ENCODE peak calls at places on chromosomes 12 and 14, in ten cellular contexts. J is MG63, D is astrocyte of the cerebellum, Z is kidney, F is heart right ventricle, B is mammary epithelial cell, I is fibroblast of mammary gland, S is uterus, Y is spleen, O is Panc1. K is an unnamed sample.

GRCh38 chr12:122909442-122910288 is 13.7 kb upstream of the VPS37B start:
- DNase-seq in B (no peak), O (no peak), S (no peak), Z (no peak), F (peak), D (no peak), I (no peak), J (no peak), Y (no peak), K (no peak)

GRCh38 chr14:74296037-74296467 is 6.7 kb downstream of the ABCD4 start:
- DNase-seq in Z (peak), J (no peak), O (no peak), B (no peak), D (no peak), Y (no peak), I (no peak), S (no peak), F (no peak), K (no peak)

GRCh38 chr14:77145975-77146740 is 4.6 kb upstream of the ZDHHC22 start:
- DNase-seq in B (no peak), F (no peak), S (no peak), I (no peak), Z (no peak), Y (peak), O (no peak), J (no peak), D (no peak), K (no peak)

GRCh38 chr14:29216774-29217232 is 450.2 kb downstream of the FOXG1 start:
- DNase-seq in S (no peak), Z (no peak), F (no peak), I (peak), J (no peak), Y (no peak), O (no peak), D (peak), B (no peak), K (no peak)

GRCh38 chr12:94616217-94616729 is 34.1 kb downstream of the TMCC3 start:
- DNase-seq in I (no peak), Y (no peak), F (no peak), J (no peak), Z (no peak), S (no peak), B (peak), D (no peak), O (no peak), K (no peak)

GRCh38 chr12:128387811-128388422 is 120.9 kb downstream of the TMEM132C start:
- DNase-seq in Y (no peak), Z (no peak), J (peak), D (no peak), I (peak), O (peak), B (no peak), S (peak), F (peak), K (no peak)

GRCh38 chr12:106217706-106218105 is 30.1 kb downstream of the CKAP4 start:
- DNase-seq in F (no peak), B (no peak), D (no peak), Y (no peak), J (no peak), I (no peak), O (no peak), Z (no peak), S (no peak), K (no peak)

GRCh38 chr14:68345738-68346137 is 447.1 kb downstream of the ZFP36L1 start:
- DNase-seq in S (no peak), O (no peak), B (no peak), F (no peak), Y (no peak), D (no peak), Z (no peak), J (peak), I (peak), K (no peak)

GRCh38 chr14:54338696-54339317 is 58.0 kb upstream of the CDKN3 start:
- DNase-seq in F (no peak), Y (no peak), D (no peak), S (no peak), Z (no peak), O (no peak), B (peak), I (peak), J (peak), K (no peak)

GRCh38 chr12:66288121-66288520 is 14.2 kb upstream of the HELB start:
- DNase-seq in Z (no peak), O (no peak), J (no peak), B (no peak), S (no peak), I (no peak), D (no peak), Y (no peak), F (no peak), K (no peak)

GRCh38 chr14:39342768-39343167 is 89.5 kb downstream of the FBXO33 start:
- DNase-seq in S (no peak), J (no peak), B (peak), Z (no peak), O (no peak), D (no peak), Y (no peak), F (no peak), I (no peak), K (no peak)

GRCh38 chr12:112275211-112275610 is 107.0 kb downstream of the HECTD4 start:
- DNase-seq in J (no peak), Z (no peak), Y (no peak), O (no peak), B (no peak), F (no peak), S (no peak), D (no peak), I (no peak), K (no peak)

GRCh38 chr14:76546426-76547221 is 170.7 kb downstream of the ESRRB start:
- DNase-seq in J (no peak), S (no peak), Z (no peak), Y (no peak), I (peak), B (peak), O (peak), F (no peak), D (no peak), K (no peak)

GRCh38 chr12:48996794-48997718 is 2.1 kb downstream of the DDN start:
- DNase-seq in D (peak), S (peak), O (no peak), F (peak), I (peak), Y (peak), Z (peak), J (no peak), B (no peak), K (peak)

GRCh38 chr12:55746913-55747231 is 4.0 kb downstream of the GDF11 start:
- DNase-seq in J (no peak), B (no peak), F (no peak), I (no peak), S (no peak), Z (no peak), O (no peak), D (no peak), Y (no peak), K (no peak)

GRCh38 chr12:3838065-3838464 is 35.1 kb downstream of the PARP11 start:
- DNase-seq in I (no peak), J (no peak), S (no peak), B (no peak), Z (no peak), F (no peak), O (no peak), D (no peak), Y (no peak), K (no peak)

DNA sequence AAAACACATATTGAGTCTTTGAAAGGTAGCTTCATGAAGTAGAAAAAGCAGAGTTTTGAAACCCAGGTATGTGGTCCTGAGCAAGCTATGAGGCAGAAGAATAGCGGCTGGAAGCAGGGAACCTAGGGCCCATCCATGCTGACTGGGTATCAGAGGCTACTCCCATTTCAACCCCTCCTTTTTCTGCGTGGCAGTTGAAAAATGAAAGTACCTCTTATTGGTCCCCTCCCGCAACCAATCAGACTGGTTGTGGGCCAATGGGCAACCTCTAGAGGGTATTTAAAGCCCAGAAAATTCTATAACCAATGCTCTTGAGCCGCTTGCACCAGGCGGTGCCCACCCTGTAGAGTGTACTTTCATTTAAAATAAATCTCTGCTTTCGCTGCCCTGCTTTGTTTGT is 1.6 kb upstream of the SNRPF start:
- DNase-seq in B (no peak), J (no peak), D (no peak), O (no peak), Y (no peak), F (no peak), I (no peak), Z (no peak), S (no peak), K (no peak)
- H3K4me3 ChIP-seq in B (no peak), J (no peak), D (no peak), O (peak), Y (no peak), F (no peak), I (no peak), Z (no peak), S (no peak), K (no peak)

GRCh38 chr12:14239935-14240872 is 125.3 kb upstream of the ATF7IP start:
- DNase-seq in O (no peak), I (no peak), B (no peak), Z (no peak), Y (no peak), D (no peak), F (no peak), J (no peak), S (no peak), K (peak)
- H3K4me3 ChIP-seq in O (peak), I (no peak), B (no peak), Z (peak), Y (peak), D (no peak), F (no peak), J (no peak), S (no peak), K (peak)

GRCh38 chr14:101365329-101366158 is 195.8 kb upstream of the DIO3 start:
- DNase-seq in O (no peak), S (peak), B (no peak), J (no peak), Y (peak), I (no peak), F (no peak), D (no peak), Z (no peak), K (no peak)
- H3K4me3 ChIP-seq in O (no peak), S (peak), B (no peak), J (no peak), Y (no peak), I (no peak), F (no peak), D (no peak), Z (no peak), K (no peak)

DNA sequence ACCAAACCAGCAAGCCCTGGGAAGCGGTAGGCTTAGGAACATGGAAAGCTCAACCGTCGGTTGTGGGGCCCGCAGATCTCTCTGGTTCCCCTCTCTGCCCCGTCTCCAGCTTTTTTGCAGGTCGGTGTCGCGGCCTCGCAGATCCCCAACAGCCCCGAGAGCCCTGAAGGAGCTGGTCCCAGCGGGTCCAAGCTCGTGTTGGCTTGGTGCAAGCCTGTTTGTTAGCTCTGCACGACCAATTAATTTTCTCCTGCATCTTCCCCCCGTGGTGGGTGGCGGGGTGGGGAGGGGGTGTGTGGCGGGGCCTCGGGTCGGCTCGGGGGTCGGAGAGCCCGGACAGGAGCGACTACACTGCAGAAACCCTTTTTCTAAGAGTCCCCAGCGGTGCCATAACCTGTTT is 449 bp upstream of the SLC24A4 start:
- DNase-seq in F (no peak), I (no peak), Y (no peak), D (no peak), B (no peak), J (no peak), O (no peak), S (no peak), Z (no peak), K (no peak)
- H3K4me3 ChIP-seq in F (peak), I (no peak), Y (peak), D (no peak), B (no peak), J (no peak), O (no peak), S (no peak), Z (no peak), K (no peak)

GRCh38 chr12:117622741-117623140 is 261.3 kb upstream of the NOS1 start:
- DNase-seq in I (no peak), J (no peak), B (no peak), Y (no peak), Z (no peak), D (no peak), O (no peak), S (no peak), F (no peak), K (no peak)
- H3K4me3 ChIP-seq in I (no peak), J (no peak), B (no peak), Y (no peak), Z (no peak), D (no peak), O (no peak), S (no peak), F (no peak), K (no peak)

GRCh38 chr12:10213168-10214130 is 772 bp downstream of the GABARAPL1 start:
- DNase-seq in I (peak), D (peak), Y (peak), S (peak), Z (peak), B (peak), F (peak), J (peak), O (no peak), K (peak)
- H3K4me3 ChIP-seq in I (peak), D (peak), Y (peak), S (peak), Z (peak), B (peak), F (peak), J (peak), O (peak), K (peak)

DNA sequence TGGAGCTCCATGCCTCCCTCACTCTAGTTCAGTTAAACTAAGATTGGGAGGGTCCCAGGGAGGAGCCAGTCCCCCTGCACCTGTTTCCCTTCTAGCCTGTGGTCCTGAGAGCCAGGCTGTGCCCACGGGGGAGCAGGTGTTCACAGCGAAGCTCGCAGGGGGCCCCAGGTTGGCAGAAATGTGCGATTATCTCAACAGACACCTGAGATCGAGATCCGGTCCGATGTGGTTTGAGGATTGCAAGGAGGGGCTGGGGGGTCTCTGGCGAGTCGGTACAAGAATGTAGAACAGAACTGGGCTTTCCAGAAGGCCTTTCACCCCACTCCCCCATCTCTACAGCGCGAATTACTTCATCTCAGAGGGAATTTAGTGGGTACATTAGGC is 1539.8 kb upstream of the TMEM132C start:
- DNase-seq in Y (no peak), D (no peak), S (no peak), B (no peak), Z (no peak), O (no peak), F (no peak), J (no peak), I (no peak), K (peak)
- H3K4me3 ChIP-seq in Y (no peak), D (no peak), S (no peak), B (no peak), Z (no peak), O (no peak), F (no peak), J (no peak), I (no peak), K (no peak)